ENCODE peak calls at places on chromosomes 5 and 9, in six cellular contexts. One of them, this sample, is unnamed.

GRCh38 chr5:131628990-131629389 is 6.0 kb downstream of the RAPGEF6 start:
- DNase-seq in right lobe of liver: no peak
- DNase-seq in Jurkat, Clone E6-1: no peak
- DNase-seq in astrocyte: peak
- DNase-seq in BJ: no peak
- DNase-seq in A549: no peak
- DNase-seq in this sample: no peak

GRCh38 chr9:33117816-33118215 is 41.3 kb upstream of the SMU1 start:
- DNase-seq in BJ: no peak
- DNase-seq in Jurkat, Clone E6-1: no peak
- DNase-seq in A549: no peak
- DNase-seq in astrocyte: no peak
- DNase-seq in right lobe of liver: no peak
- DNase-seq in this sample: no peak

GRCh38 chr9:347667-348292 is 133.1 kb downstream of the DOCK8 start:
- DNase-seq in Jurkat, Clone E6-1: peak
- DNase-seq in BJ: no peak
- DNase-seq in right lobe of liver: no peak
- DNase-seq in astrocyte: peak
- DNase-seq in A549: peak
- DNase-seq in this sample: no peak

GRCh38 chr9:135799261-135799660 is 97.3 kb downstream of the KCNT1 start:
- DNase-seq in right lobe of liver: no peak
- DNase-seq in astrocyte: no peak
- DNase-seq in Jurkat, Clone E6-1: no peak
- DNase-seq in A549: no peak
- DNase-seq in BJ: no peak
- DNase-seq in this sample: no peak

GRCh38 chr5:82806513-82806912 is 270.7 kb downstream of the TMEM167A start:
- DNase-seq in BJ: no peak
- DNase-seq in right lobe of liver: no peak
- DNase-seq in A549: no peak
- DNase-seq in Jurkat, Clone E6-1: no peak
- DNase-seq in astrocyte: peak
- DNase-seq in this sample: no peak

GRCh38 chr5:82885657-82886389 is 191.4 kb downstream of the TMEM167A start:
- DNase-seq in right lobe of liver: no peak
- DNase-seq in Jurkat, Clone E6-1: no peak
- DNase-seq in BJ: no peak
- DNase-seq in astrocyte: peak
- DNase-seq in A549: peak
- DNase-seq in this sample: no peak

GRCh38 chr5:5327126-5327525 is 95.4 kb upstream of the ICE1 start:
- DNase-seq in BJ: no peak
- DNase-seq in A549: no peak
- DNase-seq in astrocyte: no peak
- DNase-seq in Jurkat, Clone E6-1: no peak
- DNase-seq in right lobe of liver: no peak
- DNase-seq in this sample: no peak

GRCh38 chr5:62199792-62200716 is 106.0 kb upstream of the KIF2A start:
- DNase-seq in Jurkat, Clone E6-1: peak
- DNase-seq in right lobe of liver: no peak
- DNase-seq in astrocyte: no peak
- DNase-seq in A549: no peak
- DNase-seq in BJ: no peak
- DNase-seq in this sample: no peak

GRCh38 chr9:18268381-18268780 is 205.6 kb upstream of the ADAMTSL1 start:
- DNase-seq in Jurkat, Clone E6-1: no peak
- DNase-seq in A549: no peak
- DNase-seq in right lobe of liver: no peak
- DNase-seq in BJ: no peak
- DNase-seq in astrocyte: peak
- DNase-seq in this sample: no peak

DNA sequence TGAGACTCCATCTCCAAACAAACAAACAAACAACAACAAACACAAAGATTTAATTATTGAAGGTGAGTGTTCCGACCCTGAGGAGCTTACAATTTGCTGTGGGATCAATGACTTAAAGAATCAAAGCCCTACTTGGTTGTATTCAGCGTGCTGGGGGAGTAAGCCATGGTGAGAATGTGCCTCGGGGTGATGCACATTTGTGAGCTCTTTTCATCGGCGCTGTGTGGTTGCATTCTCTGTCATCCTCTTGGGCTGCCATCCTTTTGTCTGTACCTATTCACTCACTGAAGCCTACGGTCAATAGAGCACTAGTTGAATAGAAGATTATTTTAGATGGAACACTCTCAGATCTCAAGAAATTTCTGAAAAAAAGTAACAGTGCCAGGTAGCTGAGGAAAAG is 203.9 kb downstream of the CTNND2 start:
- DNase-seq in A549: no peak
- DNase-seq in astrocyte: no peak
- DNase-seq in right lobe of liver: no peak
- DNase-seq in Jurkat, Clone E6-1: no peak
- DNase-seq in BJ: no peak
- DNase-seq in this sample: no peak
- H3K4me3 ChIP-seq in A549: no peak
- H3K4me3 ChIP-seq in astrocyte: no peak
- H3K4me3 ChIP-seq in right lobe of liver: no peak
- H3K4me3 ChIP-seq in Jurkat, Clone E6-1: no peak
- H3K4me3 ChIP-seq in BJ: no peak
- H3K4me3 ChIP-seq in this sample: no peak

GRCh38 chr9:7799934-7800285 is 332 bp upstream of the DMAC1 start:
- DNase-seq in Jurkat, Clone E6-1: no peak
- DNase-seq in right lobe of liver: no peak
- DNase-seq in BJ: no peak
- DNase-seq in astrocyte: no peak
- DNase-seq in A549: peak
- DNase-seq in this sample: no peak
- H3K4me3 ChIP-seq in Jurkat, Clone E6-1: peak
- H3K4me3 ChIP-seq in right lobe of liver: peak
- H3K4me3 ChIP-seq in BJ: peak
- H3K4me3 ChIP-seq in astrocyte: peak
- H3K4me3 ChIP-seq in A549: peak
- H3K4me3 ChIP-seq in this sample: peak

DNA sequence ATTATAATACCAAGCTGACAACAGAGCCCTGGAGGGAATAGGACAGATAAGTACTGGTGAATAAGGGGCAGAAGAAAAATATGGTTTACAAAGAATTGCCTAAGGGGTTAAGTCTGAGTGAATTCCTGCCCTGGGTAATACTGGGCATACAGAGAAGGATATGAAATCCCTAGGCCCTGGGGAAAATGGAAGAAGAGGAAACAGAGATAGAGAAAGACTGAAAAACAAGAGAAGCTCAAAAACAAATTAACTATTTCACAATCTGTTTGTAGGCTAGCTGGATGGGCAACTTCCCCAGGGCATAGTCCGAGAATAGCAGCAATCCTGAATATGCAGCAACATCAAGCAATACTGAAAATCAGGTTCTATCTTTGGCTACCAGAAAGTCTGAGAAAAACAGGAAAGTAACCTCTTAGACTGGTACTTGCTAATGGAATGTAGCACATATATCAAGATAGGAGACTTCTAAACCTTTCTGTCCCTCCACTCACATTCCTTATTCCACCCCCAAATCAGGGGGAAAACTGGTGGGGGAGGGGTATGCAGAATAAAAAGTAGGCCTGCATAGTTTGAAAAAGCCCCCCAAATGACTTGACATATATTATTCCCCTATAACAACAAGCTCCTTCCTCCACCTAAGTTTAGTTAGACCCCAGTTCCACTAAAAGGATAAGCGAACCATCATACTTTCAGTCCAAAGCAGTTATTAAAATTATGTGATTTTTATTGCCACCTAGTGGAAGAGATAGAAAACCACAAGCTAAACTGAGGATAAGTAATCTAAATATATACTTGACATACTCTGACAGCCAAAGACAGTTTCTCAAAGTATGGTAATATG is 20.6 kb downstream of the SLC38A9 start:
- DNase-seq in BJ: no peak
- DNase-seq in A549: peak
- DNase-seq in astrocyte: peak
- DNase-seq in Jurkat, Clone E6-1: peak
- DNase-seq in right lobe of liver: no peak
- DNase-seq in this sample: no peak
- H3K4me3 ChIP-seq in BJ: no peak
- H3K4me3 ChIP-seq in A549: no peak
- H3K4me3 ChIP-seq in astrocyte: no peak
- H3K4me3 ChIP-seq in Jurkat, Clone E6-1: no peak
- H3K4me3 ChIP-seq in right lobe of liver: peak
- H3K4me3 ChIP-seq in this sample: no peak

GRCh38 chr5:79689541-79690466 is at the start of gene CMYA5:
- DNase-seq in A549: no peak
- DNase-seq in astrocyte: no peak
- DNase-seq in right lobe of liver: peak
- DNase-seq in Jurkat, Clone E6-1: no peak
- DNase-seq in BJ: no peak
- DNase-seq in this sample: no peak
- H3K4me3 ChIP-seq in A549: no peak
- H3K4me3 ChIP-seq in astrocyte: peak
- H3K4me3 ChIP-seq in right lobe of liver: peak
- H3K4me3 ChIP-seq in Jurkat, Clone E6-1: no peak
- H3K4me3 ChIP-seq in BJ: peak
- H3K4me3 ChIP-seq in this sample: peak

DNA sequence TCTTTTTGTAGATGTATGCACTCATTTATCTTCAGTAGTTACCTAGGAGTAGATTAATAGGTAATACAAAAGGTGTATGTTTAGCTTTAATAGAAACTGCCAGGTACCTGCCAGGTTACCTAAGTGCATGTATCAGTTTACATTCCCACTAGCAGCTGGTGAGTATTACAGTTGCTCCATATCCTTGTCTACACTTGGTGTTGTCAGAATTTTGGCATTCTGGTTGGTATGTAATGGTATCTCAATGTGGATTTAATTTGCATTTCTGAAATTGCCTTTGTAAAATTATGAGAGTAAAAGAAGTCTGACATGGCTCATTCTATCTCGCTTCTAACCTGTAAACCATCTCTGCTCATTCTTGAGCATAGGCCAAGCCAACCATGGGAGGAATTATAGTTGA is 38.3 kb upstream of the SIL1 start:
- DNase-seq in right lobe of liver: no peak
- DNase-seq in A549: no peak
- DNase-seq in astrocyte: no peak
- DNase-seq in BJ: no peak
- DNase-seq in Jurkat, Clone E6-1: no peak
- DNase-seq in this sample: no peak
- H3K4me3 ChIP-seq in right lobe of liver: no peak
- H3K4me3 ChIP-seq in A549: no peak
- H3K4me3 ChIP-seq in astrocyte: no peak
- H3K4me3 ChIP-seq in BJ: no peak
- H3K4me3 ChIP-seq in Jurkat, Clone E6-1: no peak
- H3K4me3 ChIP-seq in this sample: no peak

GRCh38 chr5:79924936-79925893 is 65.8 kb downstream of the MTX3 start:
- DNase-seq in astrocyte: no peak
- DNase-seq in Jurkat, Clone E6-1: peak
- DNase-seq in right lobe of liver: no peak
- DNase-seq in BJ: no peak
- DNase-seq in A549: no peak
- DNase-seq in this sample: no peak

GRCh38 chr5:79922626-79923025 is 68.4 kb downstream of the MTX3 start:
- DNase-seq in right lobe of liver: no peak
- DNase-seq in astrocyte: no peak
- DNase-seq in A549: no peak
- DNase-seq in BJ: no peak
- DNase-seq in Jurkat, Clone E6-1: no peak
- DNase-seq in this sample: no peak

GRCh38 chr5:79929095-79929494 is 62.0 kb downstream of the MTX3 start:
- DNase-seq in astrocyte: no peak
- DNase-seq in A549: no peak
- DNase-seq in BJ: no peak
- DNase-seq in right lobe of liver: no peak
- DNase-seq in Jurkat, Clone E6-1: no peak
- DNase-seq in this sample: no peak

GRCh38 chr5:79923431-79923830 is 67.6 kb downstream of the MTX3 start:
- DNase-seq in A549: no peak
- DNase-seq in BJ: no peak
- DNase-seq in right lobe of liver: no peak
- DNase-seq in astrocyte: no peak
- DNase-seq in Jurkat, Clone E6-1: no peak
- DNase-seq in this sample: no peak
- H3K4me3 ChIP-seq in A549: no peak
- H3K4me3 ChIP-seq in BJ: no peak
- H3K4me3 ChIP-seq in right lobe of liver: no peak
- H3K4me3 ChIP-seq in astrocyte: no peak
- H3K4me3 ChIP-seq in Jurkat, Clone E6-1: no peak
- H3K4me3 ChIP-seq in this sample: no peak

DNA sequence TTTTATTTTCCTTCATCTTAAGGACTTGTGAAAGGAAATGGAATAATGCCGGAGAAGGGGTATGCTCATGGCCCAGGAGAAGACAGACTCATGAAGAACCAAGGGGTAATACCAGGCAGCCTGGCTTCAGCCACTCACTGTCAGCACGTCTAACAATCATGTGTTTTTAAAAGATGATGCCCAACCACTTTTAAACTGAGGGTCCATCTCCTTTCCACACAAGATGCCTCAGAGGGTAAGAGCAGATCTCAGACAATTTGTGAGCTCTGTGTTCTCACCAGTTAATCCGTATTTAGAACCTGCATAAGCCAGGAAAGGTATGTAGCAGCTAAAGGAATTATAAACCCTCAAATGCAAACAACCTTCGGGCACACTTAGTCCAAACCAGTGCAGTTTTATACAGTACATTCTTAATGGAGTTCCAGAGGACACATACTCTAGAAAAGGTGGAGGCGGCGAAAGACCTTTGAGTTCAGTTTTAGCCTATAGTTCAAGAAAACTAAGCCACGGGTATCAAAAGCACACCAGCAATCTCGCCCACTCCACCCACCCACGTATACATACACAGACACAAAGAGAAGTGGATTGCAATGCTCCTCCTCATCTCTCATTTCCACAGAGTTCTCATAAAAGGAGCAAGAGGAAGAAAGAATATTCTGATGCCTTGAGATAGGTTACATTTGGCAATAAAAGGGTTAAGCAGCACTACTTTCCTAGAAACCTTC is 2.6 kb downstream of the DIAPH1 start:
- DNase-seq in astrocyte: no peak
- DNase-seq in BJ: no peak
- DNase-seq in right lobe of liver: no peak
- DNase-seq in A549: no peak
- DNase-seq in Jurkat, Clone E6-1: no peak
- DNase-seq in this sample: no peak
- H3K4me3 ChIP-seq in astrocyte: no peak
- H3K4me3 ChIP-seq in BJ: no peak
- H3K4me3 ChIP-seq in right lobe of liver: peak
- H3K4me3 ChIP-seq in A549: no peak
- H3K4me3 ChIP-seq in Jurkat, Clone E6-1: peak
- H3K4me3 ChIP-seq in this sample: no peak

This sample was measured in AG04449.